ENCODE peak calls at places on chromosomes 16 and 17, in four cellular contexts. H is GM12878, J is HepG2, O is K562. P is an unnamed sample.

GRCh38 chr17:61405047-61405685 is 5.5 kb downstream of the TBX2 start:
- DNase-seq in J (no peak), O (no peak), H (no peak), P (no peak)

GRCh38 chr16:49901711-49902110 is 45.8 kb upstream of the ZNF423 start:
- DNase-seq in J (no peak), H (no peak), O (no peak), P (no peak)

GRCh38 chr17:50169121-50169764 is 3.4 kb downstream of the SGCA start:
- DNase-seq in O (peak), J (peak), H (peak), P (peak)

GRCh38 chr16:88539652-88540345 is 30.4 kb upstream of the ZC3H18 start:
- DNase-seq in H (no peak), J (no peak), O (no peak), P (no peak)

GRCh38 chr17:9016941-9017552 is 4.3 kb upstream of the NTN1 start:
- DNase-seq in J (no peak), H (no peak), O (no peak), P (no peak)

GRCh38 chr16:72474511-72475123 is 302.7 kb upstream of the PMFBP1 start:
- DNase-seq in O (no peak), J (peak), H (no peak), P (no peak)

GRCh38 chr17:7396147-7396546 is 1.8 kb upstream of the PLSCR3 start:
- DNase-seq in H (no peak), J (no peak), O (no peak), P (no peak)

GRCh38 chr17:50365649-50366393 is 7.2 kb downstream of the MRPL27 start:
- DNase-seq in J (no peak), O (no peak), H (no peak), P (no peak)

GRCh38 chr17:2214887-2215615 is 88.5 kb downstream of the SMG6 start:
- DNase-seq in H (no peak), J (no peak), O (no peak), P (no peak)

GRCh38 chr16:15976929-15977637 is 27.7 kb downstream of the ABCC1 start:
- DNase-seq in H (no peak), J (no peak), O (no peak), P (no peak)

GRCh38 chr17:15657868-15658775 is 26.0 kb downstream of the TRIM16 start:
- DNase-seq in O (no peak), H (no peak), J (no peak), P (no peak)

GRCh38 chr17:21042434-21043295 is at the start of gene USP22:
- DNase-seq in J (no peak), O (peak), H (no peak), P (no peak)

GRCh38 chr17:72176516-72176851 is 55.7 kb downstream of the SOX9 start:
- DNase-seq in H (no peak), J (no peak), O (no peak), P (no peak)

GRCh38 chr17:28613916-28614315 is at the start of gene RSKR:
- DNase-seq in O (no peak), H (no peak), J (no peak), P (no peak)

GRCh38 chr16:14097182-14097951 is 26.2 kb downstream of the MRTFB start:
- DNase-seq in H (no peak), O (no peak), J (peak), P (no peak)

GRCh38 chr17:76405607-76405966 is 21.2 kb downstream of the SPHK1 start:
- DNase-seq in J (no peak), H (no peak), O (peak), P (no peak)

GRCh38 chr16:49857423-49858181 is 1.7 kb upstream of the ZNF423 start:
- DNase-seq in J (peak), O (peak), H (no peak), P (peak)

GRCh38 chr16:14028207-14028606 is 42.9 kb upstream of the MRTFB start:
- DNase-seq in O (no peak), J (no peak), H (no peak), P (no peak)

GRCh38 chr17:42458497-42459255 is at the start of gene ATP6V0A1:
- DNase-seq in O (peak), H (peak), J (peak), P (peak)

GRCh38 chr16:85650864-85651811 is 37.6 kb downstream of the GINS2 start:
- DNase-seq in H (no peak), O (no peak), J (no peak), P (no peak)

GRCh38 chr17:67477687-67478086 is 100.6 kb downstream of the PITPNC1 start:
- DNase-seq in J (no peak), O (no peak), H (no peak), P (no peak)

GRCh38 chr17:9918804-9919352 is 13.8 kb upstream of the RCVRN start:
- DNase-seq in H (no peak), O (no peak), J (no peak), P (no peak)

GRCh38 chr16:79805621-79806020 is 205.1 kb upstream of the MAF start:
- DNase-seq in H (no peak), J (no peak), O (no peak), P (no peak)

GRCh38 chr17:38628441-38628840 is 22.7 kb upstream of the SRCIN1 start:
- DNase-seq in H (no peak), O (peak), J (peak), P (peak)

GRCh38 chr17:14772776-14773175 is 471.9 kb downstream of the HS3ST3B1 start:
- DNase-seq in H (no peak), O (no peak), J (no peak), P (no peak)

GRCh38 chr17:1643293-1643998 is 2.1 kb downstream of the SCARF1 start:
- DNase-seq in J (no peak), O (no peak), H (no peak), P (peak)

GRCh38 chr17:7307686-7308624 is 527 bp downstream of the EIF5A start:
- DNase-seq in H (no peak), J (no peak), O (peak), P (peak)

GRCh38 chr17:50295021-50295420 is 20.8 kb downstream of the TMEM92 start:
- DNase-seq in H (no peak), J (no peak), O (no peak), P (no peak)

GRCh38 chr17:7558544-7559306 is at the start of gene TNFSF13:
- DNase-seq in J (no peak), O (no peak), H (no peak), P (no peak)

GRCh38 chr16:10971560-10971961 is 27.2 kb downstream of the CLEC16A start:
- DNase-seq in O (peak), J (peak), H (no peak), P (peak)

DNA sequence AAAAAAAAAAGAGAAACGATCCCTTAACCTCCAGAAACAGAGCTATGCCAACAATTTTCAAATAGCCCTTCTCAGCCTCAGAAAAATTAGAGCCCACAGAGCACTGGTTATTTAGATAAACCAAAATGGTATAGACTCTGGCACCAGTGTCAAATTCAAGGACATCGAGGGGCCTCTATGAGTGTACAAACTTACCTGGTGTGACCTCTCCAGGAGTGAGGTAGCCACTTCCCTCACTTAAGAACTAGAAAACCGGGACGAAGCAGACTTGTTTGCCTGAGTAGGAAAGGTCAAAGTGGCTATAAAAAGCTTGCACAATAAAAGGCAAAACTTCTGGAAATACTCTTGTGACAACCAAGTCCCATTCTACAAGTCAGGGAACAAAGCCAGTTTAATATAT is 39.1 kb upstream of the PRSS54 start:
- DNase-seq in J (peak), H (no peak), O (no peak), P (no peak)
- TF ChIP-seq CHD4 in J (no peak), H (no peak), O (no peak), P (no peak)

GRCh38 chr16:68951991-68952877 is 108.9 kb downstream of the TANGO6 start:
- DNase-seq in J (no peak), O (no peak), H (no peak), P (peak)
- H3K4me2 ChIP-seq in J (no peak), O (no peak), H (no peak), P (peak)

GRCh38 chr17:34579979-34580684 is 750 bp downstream of the TMEM132E start:
- DNase-seq in H (no peak), J (no peak), O (no peak), P (peak)
- TF ChIP-seq MYC in H (no peak), J (no peak), O (no peak), P (no peak)

GRCh38 chr17:48011405-48012150 is 26.0 kb downstream of the COPZ2 start:
- DNase-seq in H (no peak), J (peak), O (peak), P (peak)

GRCh38 chr17:48010193-48010592 is 27.4 kb downstream of the COPZ2 start:
- DNase-seq in O (no peak), J (no peak), H (no peak), P (no peak)

GRCh38 chr17:48014603-48015037 is 23.0 kb downstream of the COPZ2 start:
- DNase-seq in H (no peak), O (peak), J (no peak), P (no peak)

GRCh38 chr17:48013876-48014602 is 23.6 kb downstream of the COPZ2 start:
- DNase-seq in J (no peak), H (no peak), O (no peak), P (no peak)

GRCh38 chr17:48012151-48012520 is 25.5 kb downstream of the COPZ2 start:
- DNase-seq in O (peak), H (no peak), J (no peak), P (no peak)
- TF ChIP-seq CHD4 in O (no peak), H (no peak), J (no peak), P (no peak)

GRCh38 chr17:69525920-69526841 is 111.7 kb downstream of the MAP2K6 start:
- DNase-seq in H (no peak), O (peak), J (peak), P (peak)
- H3K4me2 ChIP-seq in H (no peak), O (no peak), J (no peak), P (no peak)

DNA sequence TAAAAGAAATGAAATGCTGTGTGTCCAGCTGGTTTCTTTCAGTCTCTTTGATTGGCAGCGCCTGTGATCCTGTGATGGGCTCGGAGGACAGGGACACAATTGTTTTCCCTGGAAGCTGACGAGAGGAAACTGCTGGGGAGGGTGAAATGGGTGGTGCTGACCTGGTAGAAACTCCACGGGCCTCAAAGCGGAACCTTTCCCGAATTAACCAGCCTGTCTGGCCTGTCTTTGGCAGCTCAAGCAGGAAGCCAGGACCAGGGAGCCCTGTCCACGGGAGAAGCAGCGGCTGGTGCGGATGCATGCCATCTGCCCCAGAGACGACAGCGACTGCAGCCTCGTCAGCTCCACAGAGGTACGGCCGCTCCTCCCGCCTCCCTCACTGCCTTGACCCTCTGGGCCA is 22.4 kb downstream of the CARD14 start:
- DNase-seq in J (peak), O (no peak), H (no peak), P (no peak)
- TF ChIP-seq MYC in J (no peak), O (no peak), H (no peak), P (no peak)

P was measured in A549.